ENCODE peak calls at places on chromosomes 11 and 22, in seven cellular contexts. One of them, this sample, is unnamed. For H3K4me1, the result is how much of the 10 kb centered on the place peaks cover.

GRCh38 chr11:46999217-46999616 is 62.7 kb downstream of the CSTPP1 start:
- DNase-seq in A549: no peak
- DNase-seq in left ventricle myocardium inferior: no peak
- DNase-seq in cardiac muscle cell: no peak
- DNase-seq in heart left ventricle: no peak
- DNase-seq in pancreas: no peak
- DNase-seq in sigmoid colon: no peak
- DNase-seq in this sample: no peak

GRCh38 chr11:12838463-12839120 is 164.4 kb downstream of the TEAD1 start:
- DNase-seq in A549: no peak
- DNase-seq in left ventricle myocardium inferior: no peak
- DNase-seq in cardiac muscle cell: peak
- DNase-seq in heart left ventricle: no peak
- DNase-seq in pancreas: no peak
- DNase-seq in sigmoid colon: no peak
- DNase-seq in this sample: no peak

GRCh38 chr11:115267871-115268270 is 236.3 kb downstream of the CADM1 start:
- DNase-seq in A549: no peak
- DNase-seq in left ventricle myocardium inferior: no peak
- DNase-seq in cardiac muscle cell: no peak
- DNase-seq in heart left ventricle: no peak
- DNase-seq in pancreas: no peak
- DNase-seq in sigmoid colon: no peak
- DNase-seq in this sample: no peak

GRCh38 chr22:40022536-40023225 is 27.9 kb downstream of the FAM83F start:
- DNase-seq in A549: no peak
- DNase-seq in left ventricle myocardium inferior: no peak
- DNase-seq in cardiac muscle cell: no peak
- DNase-seq in heart left ventricle: no peak
- DNase-seq in pancreas: no peak
- DNase-seq in sigmoid colon: no peak
- DNase-seq in this sample: no peak

GRCh38 chr22:45933503-45934167 is 43.3 kb downstream of the WNT7B start:
- DNase-seq in A549: no peak
- DNase-seq in left ventricle myocardium inferior: no peak
- DNase-seq in cardiac muscle cell: no peak
- DNase-seq in heart left ventricle: no peak
- DNase-seq in pancreas: no peak
- DNase-seq in sigmoid colon: no peak
- DNase-seq in this sample: no peak

GRCh38 chr11:93493252-93493897 is 49.8 kb downstream of the SMCO4 start:
- DNase-seq in A549: no peak
- DNase-seq in left ventricle myocardium inferior: no peak
- DNase-seq in cardiac muscle cell: no peak
- DNase-seq in heart left ventricle: no peak
- DNase-seq in pancreas: peak
- DNase-seq in sigmoid colon: no peak
- DNase-seq in this sample: no peak

GRCh38 chr11:77190331-77191075 is 62.5 kb downstream of the MYO7A start:
- DNase-seq in A549: no peak
- DNase-seq in left ventricle myocardium inferior: no peak
- DNase-seq in cardiac muscle cell: no peak
- DNase-seq in heart left ventricle: no peak
- DNase-seq in pancreas: no peak
- DNase-seq in sigmoid colon: no peak
- DNase-seq in this sample: no peak

GRCh38 chr11:90476442-90477007 is 253.7 kb upstream of the CHORDC1 start:
- DNase-seq in A549: no peak
- DNase-seq in left ventricle myocardium inferior: no peak
- DNase-seq in cardiac muscle cell: peak
- DNase-seq in heart left ventricle: peak
- DNase-seq in pancreas: peak
- DNase-seq in sigmoid colon: no peak
- DNase-seq in this sample: peak

GRCh38 chr11:69660001-69660500 is 15.1 kb downstream of the LTO1 start:
- DNase-seq in A549: no peak
- DNase-seq in left ventricle myocardium inferior: no peak
- DNase-seq in cardiac muscle cell: no peak
- DNase-seq in heart left ventricle: no peak
- DNase-seq in pancreas: no peak
- DNase-seq in sigmoid colon: no peak
- DNase-seq in this sample: no peak

GRCh38 chr22:44153705-44154104 is 27.0 kb upstream of the PARVG start:
- DNase-seq in A549: no peak
- DNase-seq in left ventricle myocardium inferior: no peak
- DNase-seq in cardiac muscle cell: no peak
- DNase-seq in heart left ventricle: no peak
- DNase-seq in pancreas: no peak
- DNase-seq in sigmoid colon: no peak
- DNase-seq in this sample: no peak

DNA sequence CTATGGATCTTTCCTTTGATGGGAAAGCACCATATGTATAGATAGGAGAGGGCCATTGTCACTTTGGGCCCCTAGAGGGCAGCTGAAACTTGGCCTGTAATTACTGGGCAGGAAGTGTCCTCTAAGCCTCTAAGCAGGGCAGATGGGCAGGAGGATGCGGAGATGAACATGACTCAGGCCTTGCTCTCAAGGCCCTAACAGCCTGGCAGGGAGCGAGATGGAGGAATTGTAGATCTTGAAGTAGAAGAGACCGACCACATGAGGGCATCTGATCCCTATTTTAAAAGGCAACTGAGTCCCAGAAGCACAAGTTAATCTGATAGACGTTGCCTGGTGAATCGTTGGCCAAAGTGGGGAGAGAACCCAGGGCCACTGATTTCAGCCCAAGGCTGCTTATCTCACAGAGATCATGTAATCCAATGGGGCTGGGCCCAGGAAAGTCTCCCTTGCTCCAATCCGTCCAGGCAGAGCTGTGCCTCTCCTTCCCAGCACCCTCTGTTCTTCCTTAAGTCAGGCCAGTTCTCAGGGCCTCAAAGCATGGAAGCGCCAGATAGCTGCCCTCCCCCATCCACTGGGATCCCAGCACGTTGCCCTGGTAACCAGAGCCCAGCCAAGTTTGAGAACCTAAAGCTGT is 2.5 kb upstream of the SEPTIN3 start:
- DNase-seq in A549: peak
- DNase-seq in left ventricle myocardium inferior: no peak
- DNase-seq in cardiac muscle cell: peak
- DNase-seq in heart left ventricle: no peak
- DNase-seq in pancreas: no peak
- DNase-seq in sigmoid colon: no peak
- DNase-seq in this sample: peak
- TF ChIP-seq CTCF in A549: peak
- TF ChIP-seq CTCF in left ventricle myocardium inferior: peak
- TF ChIP-seq CTCF in cardiac muscle cell: peak
- TF ChIP-seq CTCF in heart left ventricle: peak
- TF ChIP-seq CTCF in pancreas: no peak
- TF ChIP-seq CTCF in sigmoid colon: no peak
- TF ChIP-seq CTCF in this sample: peak

GRCh38 chr11:83026229-83026628 is 45.5 kb downstream of the RAB30 start:
- DNase-seq in A549: no peak
- DNase-seq in left ventricle myocardium inferior: no peak
- DNase-seq in cardiac muscle cell: no peak
- DNase-seq in heart left ventricle: no peak
- DNase-seq in pancreas: no peak
- DNase-seq in sigmoid colon: no peak
- DNase-seq in this sample: no peak

GRCh38 chr11:83023410-83023809 is 48.3 kb downstream of the RAB30 start:
- DNase-seq in A549: no peak
- DNase-seq in left ventricle myocardium inferior: no peak
- DNase-seq in cardiac muscle cell: no peak
- DNase-seq in heart left ventricle: no peak
- DNase-seq in pancreas: no peak
- DNase-seq in sigmoid colon: no peak
- DNase-seq in this sample: no peak

GRCh38 chr11:83027794-83028193 is 43.9 kb downstream of the RAB30 start:
- DNase-seq in A549: no peak
- DNase-seq in left ventricle myocardium inferior: no peak
- DNase-seq in cardiac muscle cell: no peak
- DNase-seq in heart left ventricle: no peak
- DNase-seq in pancreas: no peak
- DNase-seq in sigmoid colon: no peak
- DNase-seq in this sample: no peak

GRCh38 chr11:83024270-83024854 is 47.3 kb downstream of the RAB30 start:
- DNase-seq in A549: no peak
- DNase-seq in left ventricle myocardium inferior: no peak
- DNase-seq in cardiac muscle cell: no peak
- DNase-seq in heart left ventricle: no peak
- DNase-seq in pancreas: no peak
- DNase-seq in sigmoid colon: no peak
- DNase-seq in this sample: no peak

DNA sequence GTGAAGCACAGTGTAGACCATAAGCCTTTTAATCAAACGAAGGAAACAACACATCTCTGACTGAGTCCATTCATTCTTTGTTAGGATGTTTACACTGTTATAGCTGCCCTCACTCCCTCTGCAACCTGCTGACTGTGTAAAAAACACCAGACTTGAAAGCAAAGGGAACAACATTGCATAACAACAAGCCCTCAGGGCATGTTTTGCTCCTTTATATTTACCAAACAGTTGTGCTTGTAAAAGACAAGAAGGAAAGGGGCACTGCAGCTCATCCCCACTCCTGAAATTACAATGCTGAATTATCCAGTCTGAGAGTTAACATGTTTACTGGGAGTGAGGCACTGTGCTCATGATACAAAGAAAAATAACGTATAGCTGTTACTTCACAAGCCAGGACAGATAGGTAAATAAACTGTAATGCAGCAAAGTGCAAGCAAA is 46.4 kb downstream of the RAB30 start:
- DNase-seq in A549: no peak
- DNase-seq in left ventricle myocardium inferior: no peak
- DNase-seq in cardiac muscle cell: no peak
- DNase-seq in heart left ventricle: no peak
- DNase-seq in pancreas: no peak
- DNase-seq in sigmoid colon: no peak
- DNase-seq in this sample: no peak
- H3K4me1 ChIP-seq in A549: under half
- H3K4me1 ChIP-seq in left ventricle myocardium inferior: half or more
- H3K4me1 ChIP-seq in cardiac muscle cell: under half
- H3K4me1 ChIP-seq in heart left ventricle: half or more
- H3K4me1 ChIP-seq in pancreas: under half
- H3K4me1 ChIP-seq in sigmoid colon: half or more
- H3K4me1 ChIP-seq in this sample: under half

GRCh38 chr11:29005401-29005980 is 897.3 kb downstream of the METTL15 start:
- DNase-seq in A549: no peak
- DNase-seq in left ventricle myocardium inferior: no peak
- DNase-seq in cardiac muscle cell: no peak
- DNase-seq in heart left ventricle: no peak
- DNase-seq in pancreas: no peak
- DNase-seq in sigmoid colon: no peak
- DNase-seq in this sample: peak
- TF ChIP-seq CTCF in A549: no peak
- TF ChIP-seq CTCF in left ventricle myocardium inferior: no peak
- TF ChIP-seq CTCF in cardiac muscle cell: no peak
- TF ChIP-seq CTCF in heart left ventricle: no peak
- TF ChIP-seq CTCF in pancreas: no peak
- TF ChIP-seq CTCF in sigmoid colon: no peak
- TF ChIP-seq CTCF in this sample: no peak

GRCh38 chr11:36619502-36619901 is 21.5 kb upstream of the RAG2 start:
- DNase-seq in A549: no peak
- DNase-seq in left ventricle myocardium inferior: no peak
- DNase-seq in cardiac muscle cell: peak
- DNase-seq in heart left ventricle: no peak
- DNase-seq in pancreas: no peak
- DNase-seq in sigmoid colon: no peak
- DNase-seq in this sample: peak
- H3K4me1 ChIP-seq in A549: under half
- H3K4me1 ChIP-seq in left ventricle myocardium inferior: under half
- H3K4me1 ChIP-seq in cardiac muscle cell: under half
- H3K4me1 ChIP-seq in heart left ventricle: under half
- H3K4me1 ChIP-seq in pancreas: under half
- H3K4me1 ChIP-seq in sigmoid colon: under half
- H3K4me1 ChIP-seq in this sample: under half

GRCh38 chr22:41857160-41857859 is 24.4 kb downstream of the SREBF2 start:
- DNase-seq in A549: peak
- DNase-seq in left ventricle myocardium inferior: no peak
- DNase-seq in cardiac muscle cell: peak
- DNase-seq in heart left ventricle: peak
- DNase-seq in pancreas: no peak
- DNase-seq in sigmoid colon: no peak
- DNase-seq in this sample: peak
- TF ChIP-seq CTCF in A549: peak
- TF ChIP-seq CTCF in left ventricle myocardium inferior: peak
- TF ChIP-seq CTCF in cardiac muscle cell: peak
- TF ChIP-seq CTCF in heart left ventricle: peak
- TF ChIP-seq CTCF in pancreas: no peak
- TF ChIP-seq CTCF in sigmoid colon: peak
- TF ChIP-seq CTCF in this sample: peak

This sample was measured in BE2C.